ENCODE peak calls at places on chromosomes 12 and 14, in five cellular contexts. Y is Right ventricle myocardium superior; U is suprapubic skin; H is activated CD8-positive, alpha-beta memory T cell treated with anti-CD3 and anti-CD28 coated beads, Interleukin-2, amount 50 U/mL, for 4 hours; C is CD4-positive, alpha-beta memory T cell. L is an unnamed sample.

GRCh38 chr14:67618617-67619063 is 1.1 kb upstream of the ARG2 start:
- DNase-seq in H (no peak), C (peak), U (no peak), Y (no peak), L (peak)

GRCh38 chr12:7180685-7181084 is 8.8 kb upstream of the PEX5 start:
- DNase-seq in H (no peak), U (no peak), Y (no peak), C (no peak), L (no peak)

GRCh38 chr14:66746316-66747006 is 238.5 kb downstream of the GPHN start:
- DNase-seq in U (no peak), C (no peak), Y (no peak), H (no peak), L (peak)

GRCh38 chr12:52148541-52149181 is 43.2 kb downstream of the KRT80 start:
- DNase-seq in C (no peak), U (no peak), H (no peak), Y (peak), L (no peak)

GRCh38 chr12:7439579-7440505 is 4.1 kb downstream of the CD163L1 start:
- DNase-seq in H (peak), Y (peak), C (peak), U (no peak), L (no peak)

GRCh38 chr12:69161835-69162234 is 77.5 kb upstream of the CPSF6 start:
- DNase-seq in U (no peak), H (no peak), Y (no peak), C (peak), L (no peak)

GRCh38 chr12:47762850-47763440 is 4.3 kb upstream of the RAPGEF3 start:
- DNase-seq in Y (no peak), U (no peak), H (no peak), C (no peak), L (no peak)

GRCh38 chr12:105983622-105984325 is 155.0 kb downstream of the NUAK1 start:
- DNase-seq in H (no peak), U (no peak), C (no peak), Y (no peak), L (no peak)

GRCh38 chr14:81565441-81566290 is 32.0 kb upstream of the SEL1L start:
- DNase-seq in Y (no peak), H (no peak), U (no peak), C (no peak), L (no peak)

GRCh38 chr12:41944241-41944640 is 200.4 kb downstream of the GXYLT1 start:
- DNase-seq in Y (no peak), C (no peak), H (no peak), U (no peak), L (no peak)

GRCh38 chr12:32047846-32048245 is 58.8 kb upstream of the BICD1 start:
- DNase-seq in C (no peak), Y (no peak), U (no peak), H (no peak), L (no peak)

GRCh38 chr14:98754343-98755025 is 517.5 kb downstream of the BCL11B start:
- DNase-seq in H (no peak), C (no peak), U (peak), Y (no peak), L (no peak)

GRCh38 chr12:46224401-46224800 is 44.4 kb downstream of the SLC38A1 start:
- DNase-seq in C (no peak), U (peak), Y (peak), H (no peak), L (peak)

GRCh38 chr14:65243766-65244442 is 141.6 kb upstream of the MAX start:
- DNase-seq in Y (no peak), U (no peak), C (peak), H (no peak), L (no peak)

GRCh38 chr12:20423557-20423956 is 55.2 kb downstream of the PDE3A start:
- DNase-seq in U (no peak), Y (no peak), H (no peak), C (no peak), L (no peak)

GRCh38 chr12:4829793-4830162 is 79.9 kb upstream of the KCNA1 start:
- DNase-seq in H (no peak), C (no peak), U (no peak), Y (no peak), L (no peak)

GRCh38 chr14:68526420-68527105 is 266.3 kb downstream of the ZFP36L1 start:
- DNase-seq in Y (peak), C (no peak), U (no peak), H (no peak), L (no peak)

GRCh38 chr14:75229923-75230792 is 48.5 kb upstream of the FOS start:
- DNase-seq in Y (peak), H (peak), U (no peak), C (peak), L (no peak)

GRCh38 chr14:72645706-72646105 is 248.2 kb downstream of the DPF3 start:
- DNase-seq in Y (no peak), U (no peak), H (no peak), C (no peak), L (no peak)

L was measured in NCI-H446.